ENCODE peak calls at places on chromosomes 13 and 19, in five cellular contexts. C is ovary; D is PC-3; V is CD4-positive, CD25-positive, alpha-beta regulatory T cell; Z is esophagus squamous epithelium. G is an unnamed sample.

GRCh38 chr19:43700368-43701015 is 15.4 kb upstream of the IRGC start:
- DNase-seq in C (peak; percentile 25), D (peak; percentile 70), V (no peak), Z (no peak), G (peak; percentile 50)

GRCh38 chr19:38805180-38805579 is 7.6 kb downstream of the LGALS4 start:
- DNase-seq in C (no peak), D (peak; percentile 35), V (no peak), Z (no peak), G (no peak)

GRCh38 chr13:79786176-79786575 is 305.2 kb downstream of the NDFIP2 start:
- DNase-seq in C (no peak), D (no peak), V (no peak), Z (no peak), G (no peak)

GRCh38 chr13:30985637-30986205 is 53.3 kb downstream of the TEX26 start:
- DNase-seq in C (no peak), D (peak; percentile 43), V (no peak), Z (no peak), G (no peak)

GRCh38 chr13:50116430-50116973 is 101.3 kb downstream of the KCNRG start:
- DNase-seq in C (no peak), D (peak; percentile 53), V (no peak), Z (no peak), G (no peak)

GRCh38 chr13:29573190-29573589 is 22.3 kb downstream of the SLC7A1 start:
- DNase-seq in C (no peak), D (no peak), V (no peak), Z (peak; percentile 2), G (peak; percentile 70)

GRCh38 chr19:19655051-19655594 is 8.4 kb downstream of the ATP13A1 start:
- DNase-seq in C (no peak), D (no peak), V (no peak), Z (no peak), G (no peak)

GRCh38 chr19:22545751-22546150 is 88.4 kb upstream of the ZNF492 start:
- DNase-seq in C (peak; percentile 59), D (peak; percentile 19), V (no peak), Z (no peak), G (no peak)

GRCh38 chr13:31090921-31091624 is 70.6 kb downstream of the HSPH1 start:
- DNase-seq in C (no peak), D (no peak), V (no peak), Z (no peak), G (no peak)

GRCh38 chr13:100528353-100528752 is 60.2 kb downstream of the GGACT start:
- DNase-seq in C (no peak), D (no peak), V (no peak), Z (no peak), G (no peak)

GRCh38 chr19:15288146-15288963 is 44.0 kb downstream of the BRD4 start:
- DNase-seq in C (no peak), D (no peak), V (peak; percentile 11), Z (no peak), G (no peak)

GRCh38 chr13:26653310-26653709 is 95.8 kb downstream of the WASF3 start:
- DNase-seq in C (no peak), D (no peak), V (no peak), Z (no peak), G (no peak)

GRCh38 chr19:1882089-1882785 is 3.1 kb downstream of the ABHD17A start:
- DNase-seq in C (no peak), D (no peak), V (peak; percentile 85), Z (no peak), G (no peak)

GRCh38 chr19:50912102-50912599 is 956 bp upstream of the KLK4 start:
- DNase-seq in C (no peak), D (no peak), V (no peak), Z (no peak), G (no peak)

GRCh38 chr19:768424-768823 is 17.5 kb downstream of the MISP start:
- DNase-seq in C (no peak), D (no peak), V (no peak), Z (no peak), G (no peak)

GRCh38 chr19:16619456-16619855 is 8.5 kb downstream of the MED26 start:
- DNase-seq in C (no peak), D (no peak), V (no peak), Z (no peak), G (peak; percentile 81)

GRCh38 chr13:40506592-40507446 is 159.6 kb downstream of the FOXO1 start:
- DNase-seq in C (no peak), D (no peak), V (no peak), Z (no peak), G (no peak)

GRCh38 chr19:33410915-33411401 is 37.4 kb downstream of the CEBPG start:
- DNase-seq in C (no peak), D (no peak), V (no peak), Z (no peak), G (peak; percentile 9)

GRCh38 chr13:39130298-39130697 is 92.0 kb downstream of the NHLRC3 start:
- DNase-seq in C (no peak), D (no peak), V (no peak), Z (no peak), G (no peak)

GRCh38 chr13:75365724-75366173 is 116.2 kb downstream of the TBC1D4 start:
- DNase-seq in C (no peak), D (peak; percentile 92), V (peak; percentile 15), Z (no peak), G (no peak)

GRCh38 chr13:57582032-57582431 is 49.5 kb upstream of the PCDH17 start:
- DNase-seq in C (no peak), D (no peak), V (no peak), Z (no peak), G (no peak)

GRCh38 chr19:8131517-8131916 is 17.9 kb downstream of the FBN3 start:
- DNase-seq in C (no peak), D (no peak), V (no peak), Z (no peak), G (no peak)

GRCh38 chr19:10219678-10220077 is 11.5 kb downstream of the S1PR2 start:
- DNase-seq in C (no peak), D (peak; percentile 74), V (peak; percentile 32), Z (no peak), G (no peak)

GRCh38 chr13:45257638-45258338 is 56.9 kb upstream of the KCTD4 start:
- DNase-seq in C (no peak), D (peak; percentile 12), V (peak; percentile 30), Z (no peak), G (no peak)

GRCh38 chr19:41785653-41786052 is 10.7 kb upstream of the CEACAM3 start:
- DNase-seq in C (no peak), D (peak; percentile 83), V (peak; percentile 80), Z (no peak), G (no peak)
- H3K27ac ChIP-seq in C (no peak overlapping the region), D (peak overlapping the region; percentile 54), V (no peak overlapping the region), Z (peak overlapping the region; percentile 68), G (no peak overlapping the region)

DNA sequence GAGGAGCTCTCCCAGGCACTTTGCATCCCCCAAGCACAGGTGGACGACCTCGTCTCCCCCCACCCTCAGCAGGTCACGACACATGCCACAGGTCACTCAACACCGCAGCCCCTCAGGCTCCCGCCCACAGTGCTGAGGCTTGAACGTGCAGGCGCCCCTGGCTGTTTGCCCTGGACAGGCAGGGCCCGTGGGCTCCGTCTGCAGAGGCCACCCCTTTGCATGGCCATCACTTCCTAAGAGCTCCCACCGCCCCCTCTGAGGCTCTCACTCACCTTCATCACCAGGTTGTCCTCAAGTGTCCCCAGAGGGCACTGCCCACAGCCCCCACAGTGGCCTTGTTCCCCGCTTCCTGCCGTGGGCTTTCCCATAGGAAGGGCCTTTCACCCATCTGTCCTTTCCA is 132.1 kb upstream of the MCF2L start:
- DNase-seq in C (no peak), D (no peak), V (no peak), Z (no peak), G (no peak)
- H3K36me3 ChIP-seq in C (no peaks in the 10 kb centered on the region), D (no peaks in the 10 kb centered on the region), V (peaks cover 64% of the 10 kb centered on the region), Z (no peaks in the 10 kb centered on the region), G (no peaks in the 10 kb centered on the region)

GRCh38 chr13:112010714-112011113 is 56.2 kb upstream of the SOX1 start:
- DNase-seq in C (no peak), D (no peak), V (no peak), Z (no peak), G (no peak)

GRCh38 chr13:112012705-112013085 is 54.3 kb upstream of the SOX1 start:
- DNase-seq in C (no peak), D (no peak), V (no peak), Z (no peak), G (no peak)

GRCh38 chr13:112012004-112012704 is 54.8 kb upstream of the SOX1 start:
- DNase-seq in C (no peak), D (no peak), V (no peak), Z (no peak), G (no peak)

GRCh38 chr13:112014857-112015256 is 52.1 kb upstream of the SOX1 start:
- DNase-seq in C (no peak), D (no peak), V (no peak), Z (no peak), G (no peak)

DNA sequence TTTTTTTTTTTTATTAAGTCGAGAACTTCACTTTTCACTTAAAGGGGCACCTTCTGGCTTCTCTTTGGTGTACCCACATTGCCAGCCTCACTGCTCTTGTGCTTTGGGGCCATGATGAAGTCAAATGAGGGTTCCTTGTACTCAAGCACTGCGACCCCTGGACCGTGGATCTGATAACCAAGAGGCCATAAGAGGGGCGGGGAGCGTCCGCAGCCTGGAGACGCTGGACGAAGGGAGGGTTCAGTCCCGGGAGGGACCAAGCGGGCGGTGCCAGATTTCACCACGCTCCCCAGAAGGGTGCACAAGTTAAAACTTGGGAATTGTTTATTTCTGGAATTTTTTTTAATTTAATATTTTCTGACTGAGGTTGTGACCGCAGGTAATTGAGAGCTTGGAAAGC is 53.3 kb upstream of the SOX1 start:
- DNase-seq in C (no peak), D (no peak), V (no peak), Z (no peak), G (no peak)
- H3K27ac ChIP-seq in C (no peak overlapping the region), D (no peak overlapping the region), V (no peak overlapping the region), Z (no peak overlapping the region), G (no peak overlapping the region)

DNA sequence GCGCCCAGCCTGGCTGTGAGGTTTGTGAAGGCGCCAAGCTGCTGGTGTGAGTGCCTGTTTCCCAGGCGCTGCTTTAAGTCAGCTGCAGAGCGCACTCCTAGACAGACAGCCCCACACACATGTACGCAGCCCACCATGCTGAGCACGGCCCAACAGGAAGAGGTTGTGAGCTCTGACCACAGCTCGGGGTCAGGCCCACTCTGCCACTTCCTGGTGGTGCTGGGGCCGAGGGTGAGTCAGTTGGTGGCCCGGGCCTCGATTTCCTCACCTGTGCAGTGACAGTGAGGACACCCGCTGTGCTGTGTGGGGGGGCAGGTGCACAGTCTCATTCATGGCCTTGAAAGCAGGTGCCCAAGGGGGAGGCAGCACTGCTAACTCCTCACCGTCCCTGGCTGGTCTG is 106.7 kb downstream of the KDM4B start:
- DNase-seq in C (no peak), D (no peak), V (no peak), Z (no peak), G (no peak)
- H3K36me3 ChIP-seq in C (no peaks in the 10 kb centered on the region), D (peaks cover 6% of the 10 kb centered on the region), V (peaks cover 16% of the 10 kb centered on the region), Z (peaks cover 14% of the 10 kb centered on the region), G (peaks cover 43% of the 10 kb centered on the region)

GRCh38 chr19:11251650-11252314 is 10.5 kb downstream of the DOCK6 start:
- DNase-seq in C (no peak), D (no peak), V (no peak), Z (no peak), G (no peak)

GRCh38 chr19:11251217-11251616 is 11.1 kb downstream of the DOCK6 start:
- DNase-seq in C (no peak), D (no peak), V (no peak), Z (no peak), G (no peak)

GRCh38 chr19:11256189-11256588 is 6.1 kb downstream of the DOCK6 start:
- DNase-seq in C (peak; percentile 83), D (no peak), V (no peak), Z (no peak), G (no peak)

GRCh38 chr19:11254662-11255061 is 7.7 kb downstream of the DOCK6 start:
- DNase-seq in C (no peak), D (peak; percentile 37), V (no peak), Z (no peak), G (no peak)

GRCh38 chr19:11252665-11253355 is 9.5 kb downstream of the DOCK6 start:
- DNase-seq in C (no peak), D (no peak), V (no peak), Z (no peak), G (no peak)
- H3K27ac ChIP-seq in C (no peak overlapping the region), D (no peak overlapping the region), V (no peak overlapping the region), Z (peak overlapping the region; percentile 64), G (peak overlapping the region; percentile 49)